ENCODE peak calls at places on chromosomes 16 and 17, in nine cellular contexts. V is CD8-positive, alpha-beta T cell; M is right atrium auricular region; I is fibroblast of lung; C is kidney; Y is left lung; B is MM.1S; G is psoas muscle; K is mucosa of descending colon. H is an unnamed sample.

GRCh38 chr16:22645868-22646267 is 135.2 kb downstream of the NPIPB5 start:
- DNase-seq in G (no peak), B (no peak), I (no peak), Y (no peak), C (no peak), K (no peak), M (no peak), V (no peak), H (no peak)

GRCh38 chr17:34118564-34118963 is 136.5 kb upstream of the CCL2 start:
- DNase-seq in M (no peak), B (no peak), G (no peak), Y (no peak), C (no peak), I (no peak), V (no peak), K (no peak), H (no peak)

GRCh38 chr17:77836557-77837041 is 121.9 kb upstream of the TNRC6C start:
- DNase-seq in Y (no peak), K (no peak), B (no peak), M (no peak), G (no peak), C (no peak), I (peak; percentile 87), V (no peak), H (no peak)

GRCh38 chr16:78925071-78925714 is 675.3 kb downstream of the MAF start:
- DNase-seq in Y (no peak), G (peak; percentile 26), B (peak; percentile 59), C (no peak), I (no peak), M (no peak), K (peak; percentile 58), V (peak; percentile 5), H (peak; percentile 22)

GRCh38 chr17:82675476-82676245 is 22.8 kb downstream of the RAB40B start:
- DNase-seq in G (peak; percentile 4), Y (no peak), B (no peak), K (no peak), V (no peak), M (no peak), C (no peak), I (no peak), H (no peak)

GRCh38 chr17:42311240-42312034 is 23.1 kb downstream of the STAT5A start:
- DNase-seq in M (peak; percentile 95), Y (peak; percentile 93), V (no peak), C (peak; percentile 97), G (peak; percentile 90), I (peak; percentile 72), K (peak; percentile 64), B (no peak), H (peak; percentile 98)

GRCh38 chr17:79230576-79230975 is 156.0 kb downstream of the ENGASE start:
- DNase-seq in Y (peak; percentile 24), I (no peak), C (no peak), M (no peak), V (no peak), B (no peak), G (no peak), K (no peak), H (no peak)

GRCh38 chr17:263271-263670 is 81.8 kb upstream of the DOC2B start:
- DNase-seq in C (peak; percentile 31), Y (no peak), K (no peak), I (no peak), B (no peak), G (no peak), V (no peak), M (no peak), H (no peak)

GRCh38 chr17:57085448-57086068 is 512 bp downstream of the AKAP1 start:
- DNase-seq in G (peak; percentile 58), V (peak; percentile 66), I (peak; percentile 36), B (peak; percentile 53), C (no peak), K (peak; percentile 92), Y (peak; percentile 86), M (no peak), H (peak; percentile 72)

GRCh38 chr17:42928714-42929496 is 28.3 kb downstream of the G6PC1 start:
- DNase-seq in K (no peak), G (peak; percentile 13), B (peak; percentile 75), C (no peak), I (peak; percentile 82), V (peak; percentile 10), Y (no peak), M (peak; percentile 78), H (peak; percentile 25)

GRCh38 chr17:41329279-41329925 is 13.9 kb upstream of the KRTAP17-1 start:
- DNase-seq in C (no peak), G (no peak), Y (peak; percentile 74), V (no peak), K (peak; percentile 76), B (peak; percentile 30), I (peak; percentile 39), M (no peak), H (peak; percentile 29)

GRCh38 chr17:77011173-77012011 is 129.4 kb upstream of the SEC14L1 start:
- DNase-seq in G (no peak), B (peak; percentile 61), Y (no peak), M (no peak), I (peak; percentile 16), K (no peak), C (no peak), V (peak; percentile 57), H (peak; percentile 23)

GRCh38 chr16:31664683-31665482 is 137.2 kb downstream of the AHSP start:
- DNase-seq in I (peak; percentile 61), M (no peak), K (no peak), B (no peak), G (no peak), Y (no peak), V (no peak), C (no peak), H (no peak)

GRCh38 chr17:57976594-57976993 is 11.5 kb downstream of the VEZF1 start:
- DNase-seq in C (no peak), M (no peak), Y (no peak), I (no peak), K (no peak), G (no peak), B (no peak), V (no peak), H (no peak)

GRCh38 chr17:43025290-43025657 is 243 bp downstream of the RND2 start:
- DNase-seq in K (no peak), B (no peak), C (peak; percentile 82), G (no peak), I (no peak), M (no peak), Y (no peak), V (no peak), H (no peak)

DNA sequence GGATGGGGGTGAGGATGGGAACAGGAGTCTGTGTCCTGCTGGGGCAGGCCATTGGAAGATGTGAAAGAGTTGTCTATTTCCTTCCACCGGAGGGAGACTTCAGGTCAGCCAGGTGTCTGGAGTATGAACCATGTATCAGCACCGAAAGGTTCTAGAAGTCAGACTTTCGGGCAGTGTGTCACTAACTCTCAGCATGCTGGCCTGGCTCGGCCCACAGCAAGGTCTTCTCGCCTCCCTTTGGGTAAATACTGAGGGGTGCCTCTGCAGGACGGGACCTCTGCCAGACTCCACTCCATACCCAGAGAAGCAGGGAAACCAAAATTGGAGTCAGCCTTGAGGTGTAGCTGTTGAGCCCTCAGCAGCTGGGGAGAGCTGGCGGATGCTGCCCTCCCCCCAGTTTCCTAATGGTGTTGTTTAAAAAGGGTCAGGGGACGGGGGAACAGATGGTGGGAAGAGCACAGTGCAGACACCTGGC is 507 bp downstream of the CIITA start:
- DNase-seq in C (no peak), I (no peak), G (no peak), V (no peak), B (peak; percentile 73), M (no peak), K (no peak), Y (no peak), H (no peak)
- TF ChIP-seq CTCF in C (no peak), I (no peak), G (no peak), V (no peak), B (peak; percentile 34), M (no peak), K (no peak), Y (no peak), H (no peak)

GRCh38 chr17:73334771-73335513 is 23.1 kb upstream of the CDC42EP4 start:
- DNase-seq in K (peak; percentile 52), M (no peak), C (peak; percentile 60), Y (no peak), V (no peak), G (no peak), I (no peak), B (no peak), H (no peak)
- H3K4me1 ChIP-seq in K (peaks cover 8% of the 10 kb centered on the region), M (peaks cover 12% of the 10 kb centered on the region), C (no peaks in the 10 kb centered on the region), Y (peaks cover 2% of the 10 kb centered on the region), V (no peaks in the 10 kb centered on the region), G (no peaks in the 10 kb centered on the region), I (peaks cover 11% of the 10 kb centered on the region), B (no peaks in the 10 kb centered on the region), H (peaks cover 13% of the 10 kb centered on the region)

GRCh38 chr16:87337247-87337646 is 20.1 kb upstream of the C16orf95 start:
- DNase-seq in V (no peak), C (peak; percentile 42), B (no peak), M (no peak), G (no peak), K (no peak), Y (peak; percentile 40), I (no peak), H (no peak)
- TF ChIP-seq CTCF in V (no peak), C (no peak), B (no peak), M (no peak), G (no peak), K (no peak), Y (no peak), I (no peak), H (no peak)

DNA sequence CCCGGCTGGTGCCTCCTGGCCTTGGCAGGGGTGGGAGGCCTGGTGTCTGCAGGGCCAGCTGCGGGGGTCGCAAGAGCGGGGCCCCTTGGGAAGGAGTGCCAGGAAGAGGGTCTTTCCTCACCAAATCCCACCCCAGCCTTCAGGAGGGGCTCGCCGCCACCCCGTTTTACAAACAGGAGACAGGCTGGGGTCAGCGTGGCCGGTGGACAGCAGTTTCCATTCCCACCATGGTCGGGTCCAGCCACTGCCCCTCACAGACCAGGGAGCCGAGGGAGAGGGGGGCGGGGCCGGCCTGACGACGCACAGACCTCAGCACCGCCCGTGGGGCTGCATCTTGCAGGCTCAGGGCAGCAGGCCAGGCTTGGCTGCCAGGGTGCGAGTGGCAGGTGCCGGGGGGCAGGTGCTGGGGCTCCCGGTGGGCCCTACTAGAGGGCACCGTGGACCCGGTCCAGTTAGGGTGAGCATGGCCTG is 7.6 kb downstream of the CBFA2T3 start:
- DNase-seq in I (no peak), C (no peak), M (no peak), Y (peak; percentile 63), B (peak; percentile 51), K (no peak), V (no peak), G (peak; percentile 9), H (no peak)
- H3K4me1 ChIP-seq in I (no peaks in the 10 kb centered on the region), C (no peaks in the 10 kb centered on the region), M (no peaks in the 10 kb centered on the region), Y (no peaks in the 10 kb centered on the region), B (peaks cover 30% of the 10 kb centered on the region), K (no peaks in the 10 kb centered on the region), V (peaks cover 8% of the 10 kb centered on the region), G (no peaks in the 10 kb centered on the region), H (no peaks in the 10 kb centered on the region)